ENCODE peak calls at places on chromosome 21, in seven cellular contexts. V, H, R, Y, Q, N and A are unnamed samples.

GRCh38 chr21:42114646-42115045 is 43.5 kb downstream of the UMODL1 start:
- DNase-seq in V (no peak), H (no peak), R (no peak), Y (no peak), Q (no peak), N (no peak), A (no peak)

GRCh38 chr21:27647921-27648320 is 681.0 kb upstream of the ADAMTS5 start:
- DNase-seq in V (no peak), H (no peak), R (no peak), Y (no peak), Q (peak), N (no peak), A (no peak)

GRCh38 chr21:35340273-35340672 is 291.2 kb upstream of the RUNX1 start:
- DNase-seq in V (no peak), H (no peak), R (no peak), Y (no peak), Q (no peak), N (no peak), A (peak)

GRCh38 chr21:45373991-45374816 is 30.8 kb upstream of the COL18A1 start:
- DNase-seq in V (no peak), H (peak), R (no peak), Y (no peak), Q (no peak), N (no peak), A (peak)

GRCh38 chr21:16534408-16535099 is 804.8 kb downstream of the USP25 start:
- DNase-seq in V (peak), H (peak), R (peak), Y (no peak), Q (peak), N (no peak), A (peak)

GRCh38 chr21:44529011-44529421 is 11.0 kb downstream of the KRTAP10-1 start:
- DNase-seq in V (no peak), H (no peak), R (no peak), Y (no peak), Q (no peak), N (peak), A (peak)

GRCh38 chr21:31753949-31754348 is 22.0 kb upstream of the SCAF4 start:
- DNase-seq in V (no peak), H (no peak), R (no peak), Y (no peak), Q (no peak), N (no peak), A (no peak)

GRCh38 chr21:14888202-14888601 is 176.6 kb downstream of the NRIP1 start:
- DNase-seq in V (no peak), H (no peak), R (no peak), Y (no peak), Q (no peak), N (no peak), A (no peak)

GRCh38 chr21:34343347-34344057 is 20.3 kb upstream of the KCNE2 start:
- DNase-seq in V (no peak), H (no peak), R (no peak), Y (no peak), Q (no peak), N (no peak), A (no peak)

GRCh38 chr21:8989883-8990325 is 1531.5 kb upstream of the TPTE start:
- DNase-seq in V (no peak), H (no peak), R (no peak), Y (no peak), Q (no peak), N (no peak), A (no peak)

GRCh38 chr21:40300300-40300699 is 433.1 kb downstream of the PCP4 start:
- DNase-seq in V (no peak), H (no peak), R (no peak), Y (no peak), Q (no peak), N (no peak), A (no peak)

GRCh38 chr21:42859891-42860230 is 19.5 kb downstream of the WDR4 start:
- DNase-seq in V (no peak), H (no peak), R (no peak), Y (no peak), Q (no peak), N (no peak), A (no peak)

GRCh38 chr21:31733521-31734149 is 1.7 kb upstream of the SCAF4 start:
- DNase-seq in V (no peak), H (no peak), R (no peak), Y (no peak), Q (peak), N (no peak), A (no peak)

GRCh38 chr21:14864211-14865021 is 200.4 kb downstream of the NRIP1 start:
- DNase-seq in V (peak), H (peak), R (peak), Y (peak), Q (peak), N (peak), A (peak)

GRCh38 chr21:40070871-40071270 is 203.6 kb downstream of the PCP4 start:
- DNase-seq in V (no peak), H (no peak), R (no peak), Y (no peak), Q (no peak), N (no peak), A (no peak)

GRCh38 chr21:38610573-38611251 is 112.4 kb upstream of the ERG start:
- DNase-seq in V (no peak), H (no peak), R (no peak), Y (no peak), Q (no peak), N (no peak), A (no peak)

GRCh38 chr21:31501921-31502320 is 157.6 kb upstream of the SOD1 start:
- DNase-seq in V (no peak), H (no peak), R (no peak), Y (no peak), Q (no peak), N (no peak), A (no peak)

GRCh38 chr21:38323721-38324591 is 67.2 kb downstream of the KCNJ15 start:
- DNase-seq in V (peak), H (peak), R (no peak), Y (no peak), Q (peak), N (peak), A (no peak)

GRCh38 chr21:45724345-45724961 is 80.9 kb downstream of the PCBP3 start:
- DNase-seq in V (no peak), H (no peak), R (no peak), Y (no peak), Q (no peak), N (no peak), A (no peak)

GRCh38 chr21:23542097-23542496 is 2065.2 kb downstream of the MRPL39 start:
- DNase-seq in V (no peak), H (no peak), R (no peak), Y (no peak), Q (no peak), N (no peak), A (no peak)

GRCh38 chr21:37389456-37389855 is 22.9 kb downstream of the DYRK1A start:
- DNase-seq in V (no peak), H (no peak), R (no peak), Y (no peak), Q (no peak), N (no peak), A (no peak)

GRCh38 chr21:38054334-38054733 is 138.1 kb upstream of the KCNJ6 start:
- DNase-seq in V (no peak), H (no peak), R (no peak), Y (no peak), Q (no peak), N (no peak), A (no peak)

GRCh38 chr21:41762236-41762635 is 4.6 kb downstream of the RIPK4 start:
- DNase-seq in V (no peak), H (no peak), R (no peak), Y (no peak), Q (no peak), N (peak), A (no peak)

GRCh38 chr21:38811257-38811656 is 5.5 kb downstream of the ETS2 start:
- DNase-seq in V (peak), H (peak), R (no peak), Y (no peak), Q (peak), N (peak), A (peak)

GRCh38 chr21:34724131-34724856 is 55.5 kb downstream of the CLIC6 start:
- DNase-seq in V (peak), H (no peak), R (no peak), Y (no peak), Q (no peak), N (no peak), A (no peak)

GRCh38 chr21:43313939-43314405 is 113.0 kb downstream of the SIK1 start:
- DNase-seq in V (no peak), H (no peak), R (no peak), Y (no peak), Q (no peak), N (no peak), A (no peak)

GRCh38 chr21:34598931-34599400 is 15.9 kb downstream of the RCAN1 start:
- DNase-seq in V (no peak), H (no peak), R (no peak), Y (no peak), Q (peak), N (no peak), A (no peak)

GRCh38 chr21:36511484-36512227 is 31.7 kb upstream of the CLDN14 start:
- DNase-seq in V (peak), H (peak), R (no peak), Y (no peak), Q (peak), N (no peak), A (no peak)

GRCh38 chr21:34073749-34074282 is 438 bp downstream of the MRPS6 start:
- DNase-seq in V (no peak), H (peak), R (no peak), Y (peak), Q (no peak), N (no peak), A (peak)

GRCh38 chr21:44709426-44710293 is 1.7 kb downstream of the TSPEAR start:
- DNase-seq in V (peak), H (no peak), R (no peak), Y (no peak), Q (no peak), N (peak), A (no peak)

GRCh38 chr21:45030637-45031218 is 43.7 kb upstream of the ADARB1 start:
- DNase-seq in V (peak), H (peak), R (no peak), Y (no peak), Q (peak), N (peak), A (no peak)

GRCh38 chr21:33069994-33070811 is at the start of gene OLIG1:
- DNase-seq in V (peak), H (peak), R (peak), Y (peak), Q (peak), N (peak), A (peak)

GRCh38 chr21:26280715-26281310 is 110.2 kb upstream of the APP start:
- DNase-seq in V (no peak), H (no peak), R (no peak), Y (no peak), Q (peak), N (no peak), A (no peak)

GRCh38 chr21:45117314-45117713 is 42.9 kb downstream of the ADARB1 start:
- DNase-seq in V (no peak), H (no peak), R (no peak), Y (no peak), Q (no peak), N (no peak), A (no peak)

GRCh38 chr21:41616063-41616591 is 108.2 kb upstream of the TMPRSS2 start:
- DNase-seq in V (peak), H (no peak), R (no peak), Y (no peak), Q (peak), N (no peak), A (no peak)